ENCODE peak calls at places on chromosomes 7 and 10, in six cellular contexts. One of them, this sample, is unnamed.

GRCh38 chr10:72375585-72375984 is 20.9 kb upstream of the DNAJB12 start:
- DNase-seq in H1: no peak
- DNase-seq in HCT116: no peak
- DNase-seq in A549: no peak
- DNase-seq in GM12878: no peak
- DNase-seq in K562: peak
- DNase-seq in this sample: peak

GRCh38 chr10:22681783-22682183 is 32.6 kb downstream of the PIP4K2A start:
- DNase-seq in H1: no peak
- DNase-seq in HCT116: peak
- DNase-seq in A549: peak
- DNase-seq in GM12878: no peak
- DNase-seq in K562: no peak
- DNase-seq in this sample: peak

GRCh38 chr7:26348987-26349809 is 57.5 kb downstream of the SNX10 start:
- DNase-seq in H1: no peak
- DNase-seq in HCT116: no peak
- DNase-seq in A549: no peak
- DNase-seq in GM12878: no peak
- DNase-seq in K562: no peak
- DNase-seq in this sample: no peak

GRCh38 chr10:31864834-31865518 is 63.7 kb downstream of the ARHGAP12 start:
- DNase-seq in H1: no peak
- DNase-seq in HCT116: no peak
- DNase-seq in A549: peak
- DNase-seq in GM12878: no peak
- DNase-seq in K562: no peak
- DNase-seq in this sample: no peak

GRCh38 chr7:41006591-41006990 is 696.3 kb downstream of the INHBA start:
- DNase-seq in H1: no peak
- DNase-seq in HCT116: peak
- DNase-seq in A549: no peak
- DNase-seq in GM12878: no peak
- DNase-seq in K562: no peak
- DNase-seq in this sample: no peak

GRCh38 chr7:8015095-8015745 is 46.6 kb downstream of the GLCCI1 start:
- DNase-seq in H1: no peak
- DNase-seq in HCT116: no peak
- DNase-seq in A549: no peak
- DNase-seq in GM12878: no peak
- DNase-seq in K562: no peak
- DNase-seq in this sample: no peak

GRCh38 chr10:110192552-110192951 is 14.9 kb upstream of the MXI1 start:
- DNase-seq in H1: peak
- DNase-seq in HCT116: no peak
- DNase-seq in A549: no peak
- DNase-seq in GM12878: no peak
- DNase-seq in K562: peak
- DNase-seq in this sample: peak

GRCh38 chr10:96448558-96448957 is 65.2 kb downstream of the TLL2 start:
- DNase-seq in H1: no peak
- DNase-seq in HCT116: no peak
- DNase-seq in A549: no peak
- DNase-seq in GM12878: no peak
- DNase-seq in K562: no peak
- DNase-seq in this sample: no peak

GRCh38 chr7:44581426-44581906 is 565 bp downstream of the TMED4 start:
- DNase-seq in H1: no peak
- DNase-seq in HCT116: no peak
- DNase-seq in A549: no peak
- DNase-seq in GM12878: no peak
- DNase-seq in K562: peak
- DNase-seq in this sample: peak

GRCh38 chr10:115278294-115278693 is 185.1 kb downstream of the ATRNL1 start:
- DNase-seq in H1: no peak
- DNase-seq in HCT116: no peak
- DNase-seq in A549: no peak
- DNase-seq in GM12878: no peak
- DNase-seq in K562: no peak
- DNase-seq in this sample: peak

GRCh38 chr7:26588511-26588910 is 275.9 kb downstream of the SKAP2 start:
- DNase-seq in H1: peak
- DNase-seq in HCT116: no peak
- DNase-seq in A549: no peak
- DNase-seq in GM12878: no peak
- DNase-seq in K562: no peak
- DNase-seq in this sample: no peak

GRCh38 chr10:67119648-67120047 is 193.8 kb downstream of the LRRTM3 start:
- DNase-seq in H1: no peak
- DNase-seq in HCT116: no peak
- DNase-seq in A549: no peak
- DNase-seq in GM12878: no peak
- DNase-seq in K562: no peak
- DNase-seq in this sample: no peak

GRCh38 chr10:20966426-20966825 is 69.3 kb upstream of the NEBL start:
- DNase-seq in H1: no peak
- DNase-seq in HCT116: no peak
- DNase-seq in A549: no peak
- DNase-seq in GM12878: no peak
- DNase-seq in K562: no peak
- DNase-seq in this sample: no peak

GRCh38 chr7:44767912-44768662 is 19.4 kb downstream of the ZMIZ2 start:
- DNase-seq in H1: no peak
- DNase-seq in HCT116: no peak
- DNase-seq in A549: no peak
- DNase-seq in GM12878: no peak
- DNase-seq in K562: peak
- DNase-seq in this sample: no peak

GRCh38 chr10:7121154-7121797 is 289.6 kb downstream of the SFMBT2 start:
- DNase-seq in H1: peak
- DNase-seq in HCT116: peak
- DNase-seq in A549: peak
- DNase-seq in GM12878: no peak
- DNase-seq in K562: peak
- DNase-seq in this sample: peak

GRCh38 chr7:988426-988911 is 5.5 kb downstream of the CYP2W1 start:
- DNase-seq in H1: no peak
- DNase-seq in HCT116: no peak
- DNase-seq in A549: no peak
- DNase-seq in GM12878: no peak
- DNase-seq in K562: peak
- DNase-seq in this sample: no peak

GRCh38 chr10:131844546-131845084 is 56.2 kb upstream of the PPP2R2D start:
- DNase-seq in H1: peak
- DNase-seq in HCT116: no peak
- DNase-seq in A549: no peak
- DNase-seq in GM12878: no peak
- DNase-seq in K562: no peak
- DNase-seq in this sample: no peak

GRCh38 chr7:363626-364025 is 73.7 kb downstream of the FOXL3 start:
- DNase-seq in H1: no peak
- DNase-seq in HCT116: no peak
- DNase-seq in A549: no peak
- DNase-seq in GM12878: no peak
- DNase-seq in K562: no peak
- DNase-seq in this sample: no peak

GRCh38 chr10:97456034-97456685 is 10.2 kb downstream of the ZDHHC16 start:
- DNase-seq in H1: no peak
- DNase-seq in HCT116: no peak
- DNase-seq in A549: no peak
- DNase-seq in GM12878: no peak
- DNase-seq in K562: no peak
- DNase-seq in this sample: no peak

GRCh38 chr7:101870361-101871062 is 53.1 kb downstream of the CUX1 start:
- DNase-seq in H1: no peak
- DNase-seq in HCT116: peak
- DNase-seq in A549: peak
- DNase-seq in GM12878: no peak
- DNase-seq in K562: peak
- DNase-seq in this sample: no peak

GRCh38 chr7:36116347-36117200 is 36.5 kb upstream of the EEPD1 start:
- DNase-seq in H1: no peak
- DNase-seq in HCT116: peak
- DNase-seq in A549: no peak
- DNase-seq in GM12878: no peak
- DNase-seq in K562: no peak
- DNase-seq in this sample: no peak

GRCh38 chr10:80537086-80537704 is 507 bp upstream of the SH2D4B start:
- DNase-seq in H1: no peak
- DNase-seq in HCT116: no peak
- DNase-seq in A549: no peak
- DNase-seq in GM12878: no peak
- DNase-seq in K562: no peak
- DNase-seq in this sample: no peak

GRCh38 chr10:57336865-57337264 is 930.8 kb downstream of the IPMK start:
- DNase-seq in H1: no peak
- DNase-seq in HCT116: no peak
- DNase-seq in A549: no peak
- DNase-seq in GM12878: no peak
- DNase-seq in K562: no peak
- DNase-seq in this sample: no peak

GRCh38 chr7:151060416-151061234 is 1.2 kb downstream of the SLC4A2 start:
- DNase-seq in H1: no peak
- DNase-seq in HCT116: no peak
- DNase-seq in A549: peak
- DNase-seq in GM12878: no peak
- DNase-seq in K562: no peak
- DNase-seq in this sample: peak
- TF ChIP-seq CTCF in H1: peak
- TF ChIP-seq CTCF in HCT116: no peak
- TF ChIP-seq CTCF in A549: peak
- TF ChIP-seq CTCF in GM12878: peak
- TF ChIP-seq CTCF in K562: peak
- TF ChIP-seq CTCF in this sample: no peak

GRCh38 chr7:107778283-107778682 is 24.7 kb downstream of the SLC26A3 start:
- DNase-seq in H1: no peak
- DNase-seq in HCT116: no peak
- DNase-seq in A549: no peak
- DNase-seq in GM12878: no peak
- DNase-seq in K562: no peak
- DNase-seq in this sample: no peak
- TF ChIP-seq MAX in H1: no peak
- TF ChIP-seq MAX in HCT116: no peak
- TF ChIP-seq MAX in A549: no peak
- TF ChIP-seq MAX in GM12878: no peak
- TF ChIP-seq MAX in K562: no peak
- TF ChIP-seq MAX in this sample: no peak

GRCh38 chr7:157010588-157011332 is at the start of gene MNX1:
- DNase-seq in H1: peak
- DNase-seq in HCT116: peak
- DNase-seq in A549: peak
- DNase-seq in GM12878: no peak
- DNase-seq in K562: peak
- DNase-seq in this sample: no peak
- TF ChIP-seq POLR2A in H1: no peak
- TF ChIP-seq POLR2A in HCT116: no peak
- TF ChIP-seq POLR2A in A549: peak
- TF ChIP-seq POLR2A in GM12878: peak
- TF ChIP-seq POLR2A in K562: peak
- TF ChIP-seq POLR2A in this sample: peak

DNA sequence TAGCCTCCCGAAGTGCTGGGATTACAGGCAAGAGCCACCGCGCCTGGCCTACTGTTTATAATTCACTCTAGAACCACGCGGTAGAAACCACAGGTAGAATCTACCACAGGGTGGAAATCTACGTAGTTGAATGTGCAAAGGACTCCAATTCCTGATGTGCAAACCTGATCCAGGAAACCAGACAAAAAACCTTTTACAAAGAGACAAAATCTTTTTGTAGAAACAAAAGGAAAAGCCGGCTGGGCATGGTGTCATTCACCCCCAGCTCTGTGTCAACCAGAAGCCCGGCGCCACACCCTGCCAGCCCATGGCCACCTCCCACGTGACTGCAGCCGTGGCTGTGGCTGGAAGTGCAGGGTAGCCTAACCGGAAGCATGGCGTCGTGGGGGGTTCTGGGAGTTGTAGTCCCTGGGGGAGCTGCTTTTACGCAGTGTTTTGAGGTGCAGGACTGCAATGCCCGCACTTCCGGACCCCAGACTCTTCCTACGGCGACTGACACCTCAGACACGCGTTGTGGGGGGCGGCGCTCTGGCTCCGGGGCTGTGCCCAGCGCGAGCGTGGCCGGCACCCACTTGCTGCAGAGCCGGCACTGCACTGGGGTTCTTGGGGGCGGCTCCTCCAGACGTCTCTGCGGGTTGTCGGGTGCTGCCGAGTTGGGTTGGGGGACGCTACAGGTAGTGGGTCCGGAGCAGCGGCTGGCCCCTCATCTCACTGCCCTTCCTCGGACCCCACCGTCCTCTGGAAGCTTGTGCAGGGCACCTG is 41.5 kb upstream of the RNF216 start:
- DNase-seq in H1: peak
- DNase-seq in HCT116: peak
- DNase-seq in A549: peak
- DNase-seq in GM12878: peak
- DNase-seq in K562: peak
- DNase-seq in this sample: peak
- TF ChIP-seq CTCF in H1: no peak
- TF ChIP-seq CTCF in HCT116: no peak
- TF ChIP-seq CTCF in A549: no peak
- TF ChIP-seq CTCF in GM12878: no peak
- TF ChIP-seq CTCF in K562: peak
- TF ChIP-seq CTCF in this sample: no peak

DNA sequence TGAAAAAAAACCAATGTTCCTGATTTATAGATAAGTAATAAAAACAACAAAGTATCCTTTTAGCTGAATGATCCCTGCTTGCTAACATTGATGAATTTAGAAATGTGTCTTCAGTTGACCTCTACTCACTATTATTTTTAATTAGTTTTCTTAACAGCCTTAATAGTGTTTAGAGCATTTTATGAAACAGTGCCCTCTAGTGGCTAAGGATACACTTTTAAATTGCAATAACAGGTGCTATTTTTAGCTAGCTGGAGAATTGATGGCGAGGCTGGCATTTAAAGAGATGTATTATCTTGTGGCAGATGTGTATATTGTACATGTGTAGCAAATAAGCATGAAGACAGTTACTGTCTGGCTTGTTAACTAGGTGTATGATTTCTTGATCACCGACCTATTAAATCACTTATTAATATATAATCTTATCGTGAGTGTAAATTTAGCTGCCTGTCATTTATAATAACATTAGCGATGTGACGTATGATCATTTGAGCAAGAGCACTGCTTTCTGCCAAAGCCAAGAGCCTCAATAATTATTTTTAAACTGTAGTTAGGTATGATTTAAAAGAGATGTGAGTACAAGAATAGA is 451.9 kb downstream of the DPP6 start:
- DNase-seq in H1: no peak
- DNase-seq in HCT116: peak
- DNase-seq in A549: peak
- DNase-seq in GM12878: no peak
- DNase-seq in K562: peak
- DNase-seq in this sample: peak
- TF ChIP-seq MAX in H1: no peak
- TF ChIP-seq MAX in HCT116: no peak
- TF ChIP-seq MAX in A549: no peak
- TF ChIP-seq MAX in GM12878: no peak
- TF ChIP-seq MAX in K562: no peak
- TF ChIP-seq MAX in this sample: no peak

This sample was measured in NB4.